ENCODE peak calls at places on chromosomes 3 and 15, in seven cellular contexts. One of them, this sample, is unnamed. For H3K36me3 and H3K4me1, the result is how much of the 10 kb centered on the place peaks cover.

GRCh38 chr3:61965770-61966131 is 404.4 kb downstream of the PTPRG start:
- DNase-seq in PC-9: no peak
- DNase-seq in thyroid gland: no peak
- DNase-seq in left ventricle myocardium inferior: no peak
- DNase-seq in fibroblast of lung: no peak
- DNase-seq in uterus: no peak
- DNase-seq in Panc1: no peak
- DNase-seq in this sample: no peak

GRCh38 chr3:64238971-64239667 is 13.9 kb upstream of the PRICKLE2 start:
- DNase-seq in PC-9: peak
- DNase-seq in thyroid gland: no peak
- DNase-seq in left ventricle myocardium inferior: peak
- DNase-seq in fibroblast of lung: peak
- DNase-seq in uterus: peak
- DNase-seq in Panc1: no peak
- DNase-seq in this sample: peak

GRCh38 chr3:142844339-142844977 is 44.4 kb downstream of the PCOLCE2 start:
- DNase-seq in PC-9: peak
- DNase-seq in thyroid gland: no peak
- DNase-seq in left ventricle myocardium inferior: no peak
- DNase-seq in fibroblast of lung: peak
- DNase-seq in uterus: no peak
- DNase-seq in Panc1: no peak
- DNase-seq in this sample: no peak

GRCh38 chr15:92069308-92070244 is 216.1 kb downstream of the SLCO3A1 start:
- DNase-seq in PC-9: peak
- DNase-seq in thyroid gland: peak
- DNase-seq in left ventricle myocardium inferior: peak
- DNase-seq in fibroblast of lung: peak
- DNase-seq in uterus: peak
- DNase-seq in Panc1: no peak
- DNase-seq in this sample: peak

GRCh38 chr15:42650208-42651066 is 75.0 kb downstream of the STARD9 start:
- DNase-seq in PC-9: no peak
- DNase-seq in thyroid gland: peak
- DNase-seq in left ventricle myocardium inferior: peak
- DNase-seq in fibroblast of lung: peak
- DNase-seq in uterus: peak
- DNase-seq in Panc1: peak
- DNase-seq in this sample: peak

GRCh38 chr3:108146139-108146538 is 55.3 kb upstream of the CD47 start:
- DNase-seq in PC-9: no peak
- DNase-seq in thyroid gland: no peak
- DNase-seq in left ventricle myocardium inferior: no peak
- DNase-seq in fibroblast of lung: no peak
- DNase-seq in uterus: no peak
- DNase-seq in Panc1: no peak
- DNase-seq in this sample: no peak

GRCh38 chr15:22944651-22945050 is 35.5 kb downstream of the CYFIP1 start:
- DNase-seq in PC-9: no peak
- DNase-seq in thyroid gland: peak
- DNase-seq in left ventricle myocardium inferior: no peak
- DNase-seq in fibroblast of lung: no peak
- DNase-seq in uterus: no peak
- DNase-seq in Panc1: no peak
- DNase-seq in this sample: peak

GRCh38 chr3:51985971-51986947 is 2.9 kb downstream of the ACY1 start:
- DNase-seq in PC-9: no peak
- DNase-seq in thyroid gland: no peak
- DNase-seq in left ventricle myocardium inferior: no peak
- DNase-seq in fibroblast of lung: no peak
- DNase-seq in uterus: no peak
- DNase-seq in Panc1: no peak
- DNase-seq in this sample: peak

GRCh38 chr3:130950641-130951040 is 56.8 kb downstream of the ATP2C1 start:
- DNase-seq in PC-9: no peak
- DNase-seq in thyroid gland: no peak
- DNase-seq in left ventricle myocardium inferior: no peak
- DNase-seq in fibroblast of lung: peak
- DNase-seq in uterus: no peak
- DNase-seq in Panc1: no peak
- DNase-seq in this sample: no peak

GRCh38 chr15:39581501-39582285 is 814 bp downstream of the THBS1 start:
- DNase-seq in PC-9: peak
- DNase-seq in thyroid gland: peak
- DNase-seq in left ventricle myocardium inferior: peak
- DNase-seq in fibroblast of lung: peak
- DNase-seq in uterus: peak
- DNase-seq in Panc1: no peak
- DNase-seq in this sample: peak

GRCh38 chr15:37777006-37777405 is 157.4 kb upstream of the TMCO5A start:
- DNase-seq in PC-9: no peak
- DNase-seq in thyroid gland: no peak
- DNase-seq in left ventricle myocardium inferior: no peak
- DNase-seq in fibroblast of lung: no peak
- DNase-seq in uterus: no peak
- DNase-seq in Panc1: no peak
- DNase-seq in this sample: no peak

GRCh38 chr15:100878130-100878529 is 1.5 kb upstream of the ALDH1A3 start:
- DNase-seq in PC-9: no peak
- DNase-seq in thyroid gland: no peak
- DNase-seq in left ventricle myocardium inferior: no peak
- DNase-seq in fibroblast of lung: no peak
- DNase-seq in uterus: no peak
- DNase-seq in Panc1: no peak
- DNase-seq in this sample: no peak

GRCh38 chr3:188037116-188037718 is 116.7 kb upstream of the LPP start:
- DNase-seq in PC-9: no peak
- DNase-seq in thyroid gland: peak
- DNase-seq in left ventricle myocardium inferior: no peak
- DNase-seq in fibroblast of lung: peak
- DNase-seq in uterus: no peak
- DNase-seq in Panc1: no peak
- DNase-seq in this sample: no peak

GRCh38 chr3:67361323-67361722 is 293.1 kb downstream of the SUCLG2 start:
- DNase-seq in PC-9: no peak
- DNase-seq in thyroid gland: no peak
- DNase-seq in left ventricle myocardium inferior: no peak
- DNase-seq in fibroblast of lung: no peak
- DNase-seq in uterus: no peak
- DNase-seq in Panc1: no peak
- DNase-seq in this sample: no peak

GRCh38 chr3:46573701-46574100 is 7.6 kb upstream of the LRRC2 start:
- DNase-seq in PC-9: no peak
- DNase-seq in thyroid gland: peak
- DNase-seq in left ventricle myocardium inferior: no peak
- DNase-seq in fibroblast of lung: no peak
- DNase-seq in uterus: no peak
- DNase-seq in Panc1: no peak
- DNase-seq in this sample: no peak

GRCh38 chr3:135452881-135453280 is 512.6 kb upstream of the PPP2R3A start:
- DNase-seq in PC-9: no peak
- DNase-seq in thyroid gland: peak
- DNase-seq in left ventricle myocardium inferior: no peak
- DNase-seq in fibroblast of lung: no peak
- DNase-seq in uterus: no peak
- DNase-seq in Panc1: no peak
- DNase-seq in this sample: no peak

GRCh38 chr3:39433642-39434041 is 27.1 kb downstream of the RPSA start:
- DNase-seq in PC-9: no peak
- DNase-seq in thyroid gland: no peak
- DNase-seq in left ventricle myocardium inferior: no peak
- DNase-seq in fibroblast of lung: peak
- DNase-seq in uterus: no peak
- DNase-seq in Panc1: no peak
- DNase-seq in this sample: no peak

GRCh38 chr3:148330486-148330885 is 367.2 kb upstream of the AGTR1 start:
- DNase-seq in PC-9: no peak
- DNase-seq in thyroid gland: no peak
- DNase-seq in left ventricle myocardium inferior: no peak
- DNase-seq in fibroblast of lung: no peak
- DNase-seq in uterus: no peak
- DNase-seq in Panc1: no peak
- DNase-seq in this sample: no peak

GRCh38 chr3:73353661-73354217 is 271.0 kb downstream of the PDZRN3 start:
- DNase-seq in PC-9: no peak
- DNase-seq in thyroid gland: no peak
- DNase-seq in left ventricle myocardium inferior: no peak
- DNase-seq in fibroblast of lung: no peak
- DNase-seq in uterus: no peak
- DNase-seq in Panc1: no peak
- DNase-seq in this sample: no peak

GRCh38 chr3:41808152-41808551 is 153.8 kb downstream of the ULK4 start:
- DNase-seq in PC-9: no peak
- DNase-seq in thyroid gland: no peak
- DNase-seq in left ventricle myocardium inferior: no peak
- DNase-seq in fibroblast of lung: peak
- DNase-seq in uterus: no peak
- DNase-seq in Panc1: no peak
- DNase-seq in this sample: no peak

GRCh38 chr15:42507514-42507913 is 12.1 kb downstream of the SNAP23 start:
- DNase-seq in PC-9: peak
- DNase-seq in thyroid gland: no peak
- DNase-seq in left ventricle myocardium inferior: no peak
- DNase-seq in fibroblast of lung: no peak
- DNase-seq in uterus: no peak
- DNase-seq in Panc1: no peak
- DNase-seq in this sample: no peak

GRCh38 chr3:143091438-143091837 is 28.1 kb upstream of the CHST2 start:
- DNase-seq in PC-9: no peak
- DNase-seq in thyroid gland: peak
- DNase-seq in left ventricle myocardium inferior: no peak
- DNase-seq in fibroblast of lung: no peak
- DNase-seq in uterus: no peak
- DNase-seq in Panc1: no peak
- DNase-seq in this sample: no peak

GRCh38 chr15:98292442-98293240 is 332.1 kb downstream of the ARRDC4 start:
- DNase-seq in PC-9: no peak
- DNase-seq in thyroid gland: peak
- DNase-seq in left ventricle myocardium inferior: peak
- DNase-seq in fibroblast of lung: peak
- DNase-seq in uterus: peak
- DNase-seq in Panc1: no peak
- DNase-seq in this sample: peak

GRCh38 chr3:128201158-128201755 is 48.0 kb downstream of the EEFSEC start:
- DNase-seq in PC-9: no peak
- DNase-seq in thyroid gland: no peak
- DNase-seq in left ventricle myocardium inferior: no peak
- DNase-seq in fibroblast of lung: no peak
- DNase-seq in uterus: no peak
- DNase-seq in Panc1: no peak
- DNase-seq in this sample: no peak

GRCh38 chr15:75696303-75696657 is 16.4 kb downstream of the CSPG4 start:
- DNase-seq in PC-9: no peak
- DNase-seq in thyroid gland: no peak
- DNase-seq in left ventricle myocardium inferior: no peak
- DNase-seq in fibroblast of lung: no peak
- DNase-seq in uterus: no peak
- DNase-seq in Panc1: no peak
- DNase-seq in this sample: no peak

GRCh38 chr3:53624467-53624866 is 130.1 kb downstream of the CACNA1D start:
- DNase-seq in PC-9: no peak
- DNase-seq in thyroid gland: peak
- DNase-seq in left ventricle myocardium inferior: no peak
- DNase-seq in fibroblast of lung: no peak
- DNase-seq in uterus: no peak
- DNase-seq in Panc1: no peak
- DNase-seq in this sample: no peak

GRCh38 chr15:98801234-98801561 is 152.9 kb downstream of the IGF1R start:
- DNase-seq in PC-9: no peak
- DNase-seq in thyroid gland: no peak
- DNase-seq in left ventricle myocardium inferior: no peak
- DNase-seq in fibroblast of lung: no peak
- DNase-seq in uterus: no peak
- DNase-seq in Panc1: no peak
- DNase-seq in this sample: no peak

GRCh38 chr3:195583831-195584542 is at the start of gene APOD:
- DNase-seq in PC-9: peak
- DNase-seq in thyroid gland: peak
- DNase-seq in left ventricle myocardium inferior: peak
- DNase-seq in fibroblast of lung: peak
- DNase-seq in uterus: peak
- DNase-seq in Panc1: no peak
- DNase-seq in this sample: peak

GRCh38 chr3:152089528-152089927 is 179.2 kb upstream of the MBNL1 start:
- DNase-seq in PC-9: no peak
- DNase-seq in thyroid gland: no peak
- DNase-seq in left ventricle myocardium inferior: no peak
- DNase-seq in fibroblast of lung: no peak
- DNase-seq in uterus: no peak
- DNase-seq in Panc1: no peak
- DNase-seq in this sample: no peak

GRCh38 chr3:13260259-13261103 is 159.6 kb downstream of the NUP210 start:
- DNase-seq in PC-9: no peak
- DNase-seq in thyroid gland: no peak
- DNase-seq in left ventricle myocardium inferior: no peak
- DNase-seq in fibroblast of lung: no peak
- DNase-seq in uterus: no peak
- DNase-seq in Panc1: no peak
- DNase-seq in this sample: no peak
- TF ChIP-seq CTCF in PC-9: no peak
- TF ChIP-seq CTCF in thyroid gland: no peak
- TF ChIP-seq CTCF in left ventricle myocardium inferior: no peak
- TF ChIP-seq CTCF in fibroblast of lung: no peak
- TF ChIP-seq CTCF in uterus: no peak
- TF ChIP-seq CTCF in Panc1: no peak
- TF ChIP-seq CTCF in this sample: no peak

GRCh38 chr3:44932271-44932670 is 43.7 kb downstream of the ZDHHC3 start:
- DNase-seq in PC-9: no peak
- DNase-seq in thyroid gland: no peak
- DNase-seq in left ventricle myocardium inferior: no peak
- DNase-seq in fibroblast of lung: no peak
- DNase-seq in uterus: no peak
- DNase-seq in Panc1: no peak
- DNase-seq in this sample: no peak
- H3K36me3 ChIP-seq in PC-9: under half
- H3K36me3 ChIP-seq in thyroid gland: under half
- H3K36me3 ChIP-seq in left ventricle myocardium inferior: half or more
- H3K36me3 ChIP-seq in fibroblast of lung: under half
- H3K36me3 ChIP-seq in uterus: under half
- H3K36me3 ChIP-seq in Panc1: under half
- H3K36me3 ChIP-seq in this sample: under half

DNA sequence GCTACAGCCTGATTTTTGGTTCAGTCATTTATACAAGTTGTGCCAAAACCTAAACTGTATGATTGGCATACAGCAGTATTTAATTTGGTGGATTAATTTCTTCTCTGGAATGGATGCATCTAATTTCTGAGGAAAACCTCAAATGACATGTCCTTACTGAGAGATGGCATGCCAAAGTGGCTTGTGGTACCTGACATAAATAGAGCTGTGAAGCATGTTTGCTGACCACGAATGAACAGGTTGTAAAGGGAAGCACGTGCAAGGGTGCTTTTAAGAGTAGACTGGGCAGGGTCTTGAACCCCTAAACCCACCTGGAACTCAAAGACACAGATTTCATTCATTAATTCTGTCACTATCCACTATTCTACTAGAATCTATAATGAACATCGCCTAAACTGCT is 77.2 kb downstream of the TP63 start:
- DNase-seq in PC-9: no peak
- DNase-seq in thyroid gland: no peak
- DNase-seq in left ventricle myocardium inferior: no peak
- DNase-seq in fibroblast of lung: no peak
- DNase-seq in uterus: no peak
- DNase-seq in Panc1: no peak
- DNase-seq in this sample: no peak
- H3K4me1 ChIP-seq in PC-9: under half
- H3K4me1 ChIP-seq in thyroid gland: under half
- H3K4me1 ChIP-seq in left ventricle myocardium inferior: under half
- H3K4me1 ChIP-seq in fibroblast of lung: under half
- H3K4me1 ChIP-seq in uterus: under half
- H3K4me1 ChIP-seq in Panc1: under half
- H3K4me1 ChIP-seq in this sample: under half

GRCh38 chr15:47194718-47195117 is 522.6 kb upstream of the SEMA6D start:
- DNase-seq in PC-9: no peak
- DNase-seq in thyroid gland: no peak
- DNase-seq in left ventricle myocardium inferior: no peak
- DNase-seq in fibroblast of lung: peak
- DNase-seq in uterus: no peak
- DNase-seq in Panc1: peak
- DNase-seq in this sample: no peak
- TF ChIP-seq CTCF in PC-9: peak
- TF ChIP-seq CTCF in thyroid gland: peak
- TF ChIP-seq CTCF in left ventricle myocardium inferior: peak
- TF ChIP-seq CTCF in fibroblast of lung: peak
- TF ChIP-seq CTCF in uterus: no peak
- TF ChIP-seq CTCF in Panc1: peak
- TF ChIP-seq CTCF in this sample: no peak